ENCODE peak calls at places on chromosomes 5 and 9, in seven cellular contexts. D, A, O, W, U, C and R are unnamed samples.

GRCh38 chr9:14687042-14687719 is 6.1 kb downstream of the ZDHHC21 start:
- DNase-seq in C (no peak), O (no peak), A (no peak), U (no peak), D (no peak), W (no peak), R (no peak)

GRCh38 chr9:112971415-112971814 is 40.6 kb downstream of the ZNF883 start:
- DNase-seq in O (peak; percentile 5), U (peak; percentile 9), A (peak; percentile 3), D (no peak), W (no peak), C (peak; percentile 35), R (no peak)

GRCh38 chr9:6007770-6008168 is 7.7 kb downstream of the RANBP6 start:
- DNase-seq in U (peak; percentile 69), O (peak; percentile 54), C (peak; percentile 90), A (no peak), D (no peak), W (peak; percentile 51), R (peak; percentile 47)

GRCh38 chr5:124736111-124736813 is 10.2 kb downstream of the ZNF608 start:
- DNase-seq in D (no peak), C (no peak), U (no peak), O (no peak), A (no peak), W (no peak), R (no peak)

GRCh38 chr9:25396828-25397227 is 281.4 kb downstream of the TUSC1 start:
- DNase-seq in A (peak; percentile 9), C (no peak), D (no peak), O (no peak), U (no peak), W (no peak), R (no peak)

GRCh38 chr5:141848771-141849370 is 29.3 kb downstream of the PCDH1 start:
- DNase-seq in W (no peak), U (peak; percentile 87), C (no peak), D (no peak), O (peak; percentile 71), A (peak; percentile 83), R (no peak)

GRCh38 chr9:129635099-129635803 is 6.7 kb downstream of the ASB6 start:
- DNase-seq in U (no peak), O (no peak), W (no peak), A (no peak), D (no peak), C (no peak), R (no peak)

GRCh38 chr5:36607114-36607561 is 732 bp downstream of the SLC1A3 start:
- DNase-seq in D (no peak), A (no peak), C (no peak), U (no peak), O (no peak), W (no peak), R (no peak)

GRCh38 chr5:41797672-41798071 is 72.6 kb downstream of the OXCT1 start:
- DNase-seq in U (no peak), D (no peak), W (no peak), A (no peak), C (no peak), O (no peak), R (no peak)

GRCh38 chr9:133374612-133375115 is 1.2 kb downstream of the SURF4 start:
- DNase-seq in A (no peak), O (no peak), C (no peak), D (no peak), W (no peak), U (peak; percentile 46), R (no peak)

GRCh38 chr5:169169786-169170185 is 131.2 kb downstream of the SLIT3 start:
- DNase-seq in W (no peak), A (no peak), U (no peak), O (no peak), C (peak; percentile 27), D (no peak), R (no peak)

GRCh38 chr5:179967489-179967888 is 59.8 kb upstream of the TBC1D9B start:
- DNase-seq in D (no peak), C (no peak), U (no peak), O (peak; percentile 44), W (no peak), A (no peak), R (no peak)

GRCh38 chr5:172556262-172556661 is 84.8 kb upstream of the NEURL1B start:
- DNase-seq in D (no peak), U (no peak), A (no peak), O (no peak), C (no peak), W (no peak), R (no peak)

GRCh38 chr5:56908942-56909293 is 478 bp upstream of the SETD9 start:
- DNase-seq in U (no peak), O (no peak), D (no peak), W (no peak), A (peak; percentile 7), C (no peak), R (no peak)

GRCh38 chr5:147509710-147510651 is at the start of gene DPYSL3:
- DNase-seq in C (peak; percentile 84), U (no peak), A (peak; percentile 44), O (no peak), W (no peak), D (no peak), R (no peak)

GRCh38 chr9:17532461-17532860 is 46.4 kb upstream of the SH3GL2 start:
- DNase-seq in W (no peak), U (no peak), A (no peak), C (no peak), D (no peak), O (no peak), R (no peak)

GRCh38 chr9:35972093-35972492 is 14.1 kb upstream of the OR2S2 start:
- DNase-seq in D (no peak), O (no peak), U (no peak), A (no peak), C (no peak), W (no peak), R (no peak)
- TF ChIP-seq TAF1 in D (no peak), O (no peak), U (no peak), A (peak; percentile 21), C (no peak), W (no peak), R (no peak)

GRCh38 chr5:43996221-43996620 is 393.0 kb downstream of the FGF10 start:
- DNase-seq in C (no peak), A (no peak), U (no peak), D (no peak), W (no peak), O (no peak), R (no peak)

GRCh38 chr5:44002381-44002901 is 386.8 kb downstream of the FGF10 start:
- DNase-seq in A (no peak), C (no peak), W (no peak), U (no peak), O (peak; percentile 98), D (no peak), R (no peak)

GRCh38 chr5:44001675-44002380 is 387.4 kb downstream of the FGF10 start:
- DNase-seq in C (no peak), A (no peak), U (no peak), D (no peak), O (peak; percentile 76), W (no peak), R (no peak)

GRCh38 chr5:43993634-43994395 is 390.8 kb downstream of the NNT start:
- DNase-seq in A (no peak), W (no peak), C (no peak), U (no peak), D (no peak), O (peak; percentile 48), R (no peak)

GRCh38 chr5:43997647-43998251 is 391.5 kb downstream of the FGF10 start:
- DNase-seq in D (no peak), C (no peak), W (no peak), O (peak; percentile 95), A (no peak), U (no peak), R (no peak)
- TF ChIP-seq TAF1 in D (no peak), C (no peak), W (no peak), O (no peak), A (no peak), U (no peak), R (no peak)

DNA sequence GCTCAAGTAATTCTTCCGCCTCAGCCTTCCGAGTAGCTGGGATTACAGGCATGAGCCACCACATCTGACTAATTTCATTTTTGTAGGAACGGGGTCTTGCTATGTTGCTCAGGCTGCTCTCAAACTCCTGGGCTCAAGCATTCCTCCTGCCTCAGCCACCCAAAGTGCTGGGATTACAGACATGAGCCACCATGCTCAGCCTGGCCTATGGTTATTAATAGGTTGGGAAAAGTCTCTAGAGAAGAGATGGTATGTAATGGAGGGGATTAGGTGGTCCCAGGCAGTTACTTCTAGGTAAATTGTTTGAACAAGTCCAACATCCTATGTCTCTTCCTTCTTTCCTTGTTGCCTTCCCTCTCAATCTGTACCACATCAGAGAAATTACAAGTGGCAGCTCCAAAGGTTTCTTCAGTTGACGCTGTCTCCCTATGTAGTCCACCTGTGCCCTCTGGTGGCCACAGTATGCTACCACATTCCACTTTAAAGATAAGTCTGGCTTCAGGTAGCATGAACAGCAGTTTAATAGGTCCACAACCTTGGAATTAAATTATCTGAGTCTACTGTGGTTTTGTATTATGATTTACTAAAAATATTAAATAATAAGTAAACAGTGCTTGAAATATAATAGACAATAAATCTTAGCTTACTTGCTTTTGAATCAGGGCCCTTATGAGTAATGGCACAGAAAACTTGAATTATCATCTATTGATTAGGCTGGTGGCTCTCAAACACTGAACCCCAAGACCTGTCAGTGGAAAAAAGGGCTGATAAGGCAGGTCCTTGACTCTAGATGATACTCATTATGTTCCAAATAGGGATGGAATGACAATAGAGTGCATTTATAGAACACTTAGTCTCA is 9.7 kb downstream of the TIGD6 start:
- DNase-seq in W (peak; percentile 28), A (no peak), D (peak; percentile 26), O (peak; percentile 76), U (peak; percentile 74), C (peak; percentile 67), R (peak; percentile 29)
- TF ChIP-seq TAF1 in W (no peak), A (no peak), D (no peak), O (no peak), U (no peak), C (no peak), R (no peak)

GRCh38 chr5:138603521-138603920 is 28.3 kb upstream of the HSPA9 start:
- DNase-seq in W (no peak), C (no peak), U (no peak), A (no peak), D (peak; percentile 58), O (no peak), R (no peak)

GRCh38 chr5:138604176-138604785 is 29.1 kb upstream of the HSPA9 start:
- DNase-seq in D (no peak), C (no peak), U (no peak), A (no peak), W (no peak), O (no peak), R (no peak)

GRCh38 chr5:138597660-138598400 is 22.6 kb upstream of the HSPA9 start:
- DNase-seq in W (no peak), D (no peak), U (no peak), C (no peak), A (no peak), O (no peak), R (no peak)

GRCh38 chr5:138602371-138603000 is 27.3 kb upstream of the HSPA9 start:
- DNase-seq in W (no peak), O (no peak), D (no peak), A (no peak), C (peak; percentile 50), U (no peak), R (no peak)

DNA sequence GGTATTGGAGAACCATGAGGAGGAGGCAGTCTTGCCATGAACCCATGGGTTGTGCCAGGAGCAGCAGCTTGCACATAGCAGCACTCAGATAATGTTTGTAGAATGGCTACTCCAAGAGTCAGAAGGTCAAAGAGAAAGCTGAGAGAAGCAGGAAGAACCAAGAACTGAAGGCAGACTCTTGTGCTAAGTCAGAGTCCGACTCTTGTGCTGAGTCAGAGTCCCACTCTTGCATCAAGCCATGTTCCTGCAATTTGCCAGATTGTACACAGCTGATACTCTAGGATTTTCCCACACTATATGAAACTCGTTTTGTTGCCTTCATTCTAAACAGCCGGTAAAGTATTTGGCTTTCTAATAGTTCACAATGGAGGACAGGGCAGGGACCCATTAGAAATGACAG is 26.2 kb upstream of the HSPA9 start:
- DNase-seq in U (no peak), O (no peak), A (no peak), D (no peak), W (no peak), C (no peak), R (no peak)
- TF ChIP-seq TAF1 in U (no peak), O (no peak), A (no peak), D (no peak), W (no peak), C (no peak), R (no peak)